ENCODE peak calls at places on chromosomes 5 and 9, in four cellular contexts. A, E, F and I are unnamed samples.

GRCh38 chr9:125561497-125562148 is 145.4 kb downstream of the MAPKAP1 start:
- DNase-seq in A (no peak), E (no peak), F (no peak), I (no peak)

GRCh38 chr9:33433871-33434270 is 13.5 kb downstream of the AQP3 start:
- DNase-seq in A (no peak), E (no peak), F (no peak), I (no peak)

GRCh38 chr9:113808391-113809191 is 67.5 kb upstream of the ZNF618 start:
- DNase-seq in A (peak), E (peak), F (no peak), I (peak)

GRCh38 chr9:137703842-137704508 is 85.2 kb downstream of the EHMT1 start:
- DNase-seq in A (no peak), E (no peak), F (no peak), I (no peak)

GRCh38 chr5:171562822-171563221 is 143.4 kb downstream of the FGF18 start:
- DNase-seq in A (no peak), E (no peak), F (no peak), I (no peak)

GRCh38 chr9:133718533-133719315 is 19.4 kb downstream of the SARDH start:
- DNase-seq in A (no peak), E (peak), F (no peak), I (no peak)

GRCh38 chr5:168472329-168472728 is 13.9 kb upstream of the RARS1 start:
- DNase-seq in A (peak), E (no peak), F (no peak), I (no peak)

GRCh38 chr5:92944903-92945629 is 636.0 kb downstream of the NR2F1-AS1 start:
- DNase-seq in A (peak), E (no peak), F (no peak), I (no peak)

GRCh38 chr5:14809369-14810144 is 62.0 kb downstream of the ANKH start:
- DNase-seq in A (peak), E (no peak), F (peak), I (peak)

GRCh38 chr5:116084231-116084630 is 594 bp upstream of the COMMD10 start:
- DNase-seq in A (no peak), E (peak), F (no peak), I (no peak)

GRCh38 chr9:14836885-14837284 is 73.3 kb downstream of the FREM1 start:
- DNase-seq in A (no peak), E (no peak), F (no peak), I (no peak)

GRCh38 chr5:173866249-173867172 is 21.6 kb upstream of the CPEB4 start:
- DNase-seq in A (no peak), E (no peak), F (peak), I (peak)

GRCh38 chr5:18244309-18244708 is 610.0 kb downstream of the TAF11L14 start:
- DNase-seq in A (no peak), E (no peak), F (no peak), I (no peak)

GRCh38 chr9:13139641-13140171 is 139.8 kb downstream of the MPDZ start:
- DNase-seq in A (peak), E (no peak), F (no peak), I (no peak)

GRCh38 chr5:10635257-10635860 is 71.5 kb downstream of the ANKRD33B start:
- DNase-seq in A (no peak), E (no peak), F (no peak), I (no peak)

GRCh38 chr5:60993425-60993824 is 48.4 kb downstream of the NDUFAF2 start:
- DNase-seq in A (no peak), E (no peak), F (no peak), I (no peak)

GRCh38 chr9:91734371-91734981 is 215.6 kb downstream of the ROR2 start:
- DNase-seq in A (no peak), E (peak), F (peak), I (peak)

GRCh38 chr5:66498791-66499207 is 97.4 kb upstream of the MAST4 start:
- DNase-seq in A (no peak), E (no peak), F (no peak), I (no peak)

GRCh38 chr5:108016101-108016500 is 345.4 kb upstream of the EFNA5 start:
- DNase-seq in A (no peak), E (no peak), F (no peak), I (no peak)

GRCh38 chr5:42495908-42496307 is 72.7 kb downstream of the GHR start:
- DNase-seq in A (no peak), E (no peak), F (no peak), I (no peak)

GRCh38 chr9:6354072-6354686 is 26.0 kb downstream of the TPD52L3 start:
- DNase-seq in A (peak), E (no peak), F (no peak), I (no peak)

GRCh38 chr9:74497750-74498615 is 848 bp downstream of the RORB start:
- DNase-seq in A (no peak), E (no peak), F (peak), I (peak)

GRCh38 chr9:94817291-94818195 is 91.0 kb downstream of the AOPEP start:
- DNase-seq in A (no peak), E (no peak), F (no peak), I (no peak)

GRCh38 chr5:9519537-9519936 is 26.3 kb downstream of the SEMA5A start:
- DNase-seq in A (no peak), E (peak), F (no peak), I (no peak)

GRCh38 chr5:110612778-110613396 is 113.6 kb downstream of the TMEM232 start:
- DNase-seq in A (no peak), E (no peak), F (no peak), I (no peak)

GRCh38 chr5:53671447-53671846 is 111.0 kb downstream of the NDUFS4 start:
- DNase-seq in A (no peak), E (no peak), F (no peak), I (no peak)

GRCh38 chr9:129885018-129885669 is 49.9 kb downstream of the USP20 start:
- DNase-seq in A (no peak), E (peak), F (peak), I (no peak)

GRCh38 chr5:142722896-142723295 is 37.0 kb upstream of the FGF1 start:
- DNase-seq in A (no peak), E (no peak), F (no peak), I (no peak)

GRCh38 chr5:142719836-142720330 is 34.0 kb upstream of the FGF1 start:
- DNase-seq in A (no peak), E (no peak), F (no peak), I (no peak)

GRCh38 chr5:142722146-142722545 is 36.3 kb upstream of the FGF1 start:
- DNase-seq in A (no peak), E (no peak), F (no peak), I (no peak)

GRCh38 chr5:142717582-142718215 is 31.8 kb upstream of the FGF1 start:
- DNase-seq in A (peak), E (no peak), F (no peak), I (no peak)

GRCh38 chr5:142720561-142721275 is 34.8 kb upstream of the FGF1 start:
- DNase-seq in A (no peak), E (no peak), F (peak), I (peak)
- TF ChIP-seq CTCF in A (no peak), E (no peak), F (no peak), I (no peak)

DNA sequence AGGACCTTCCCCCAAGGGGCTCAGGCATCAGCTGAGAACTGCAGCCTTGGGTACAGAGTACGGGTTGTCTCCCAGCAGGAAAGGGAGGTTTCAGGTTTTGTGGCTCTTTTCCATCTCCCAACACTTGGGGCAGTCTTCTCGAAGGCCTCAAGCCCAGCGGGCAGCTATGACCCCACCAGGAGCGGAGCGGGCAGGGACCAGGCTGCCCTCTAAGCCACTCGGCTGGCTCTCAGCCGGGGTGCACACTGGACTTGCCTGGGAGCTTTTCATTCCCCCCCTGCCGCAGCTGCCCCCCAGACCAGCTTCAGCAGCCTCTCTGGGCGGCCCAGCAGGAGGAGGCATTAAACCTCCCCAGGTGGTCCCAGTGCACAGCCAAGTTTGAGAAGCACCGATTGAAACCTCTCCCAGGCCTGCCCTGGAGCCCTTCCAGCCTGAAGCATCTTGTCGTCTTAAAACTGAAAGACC is 20.8 kb downstream of the NTNG2 start:
- DNase-seq in A (no peak), E (no peak), F (no peak), I (no peak)
- H3K27ac ChIP-seq in A (no peak), E (no peak), F (no peak), I (peak)

GRCh38 chr5:17172801-17173200 is 44.6 kb upstream of the BASP1 start:
- DNase-seq in A (no peak), E (no peak), F (no peak), I (no peak)
- TF ChIP-seq CTCF in A (no peak), E (no peak), F (no peak), I (no peak)

GRCh38 chr9:127133739-127134167 is 11.3 kb upstream of the ANGPTL2 start:
- DNase-seq in A (peak), E (peak), F (no peak), I (peak)

GRCh38 chr9:127132921-127133647 is 10.6 kb upstream of the ANGPTL2 start:
- DNase-seq in A (no peak), E (peak), F (peak), I (no peak)

GRCh38 chr9:127131871-127132270 is 9.4 kb upstream of the ANGPTL2 start:
- DNase-seq in A (peak), E (peak), F (no peak), I (no peak)

GRCh38 chr9:127130661-127131538 is 8.5 kb upstream of the ANGPTL2 start:
- DNase-seq in A (peak), E (peak), F (peak), I (peak)

GRCh38 chr9:127132375-127132774 is 9.9 kb upstream of the ANGPTL2 start:
- DNase-seq in A (no peak), E (peak), F (no peak), I (no peak)
- H3K27ac ChIP-seq in A (peak), E (no peak), F (peak), I (peak)

DNA sequence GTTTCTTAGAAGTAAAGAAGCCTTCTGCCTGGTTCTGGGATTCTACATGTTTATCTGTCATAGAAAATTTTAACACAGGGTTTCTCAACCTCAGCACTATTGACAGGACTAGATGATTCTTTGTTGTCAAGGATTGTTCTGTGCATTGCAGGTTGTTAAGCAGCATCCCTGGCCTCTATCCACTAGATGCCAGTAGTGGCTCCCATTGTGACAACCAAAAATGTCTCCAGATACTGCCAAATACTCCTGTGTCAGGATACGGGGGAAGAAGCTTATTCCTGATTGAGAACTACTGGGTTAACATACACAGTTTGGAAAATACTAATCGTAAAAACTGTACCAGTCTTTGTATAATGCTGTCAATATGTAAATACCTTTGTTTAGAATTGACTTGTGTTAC is 167.1 kb downstream of the NIPBL start:
- DNase-seq in A (no peak), E (no peak), F (no peak), I (no peak)
- TF ChIP-seq CTCF in A (no peak), E (no peak), F (no peak), I (no peak)

GRCh38 chr5:177095088-177095669 is 8.5 kb downstream of the FGFR4 start:
- DNase-seq in A (no peak), E (peak), F (no peak), I (no peak)

GRCh38 chr5:177098103-177098771 is 11.5 kb downstream of the FGFR4 start:
- DNase-seq in A (no peak), E (peak), F (no peak), I (peak)

GRCh38 chr5:177098772-177099152 is 12.0 kb downstream of the FGFR4 start:
- DNase-seq in A (no peak), E (no peak), F (no peak), I (no peak)

GRCh38 chr5:177096162-177097015 is 9.7 kb downstream of the FGFR4 start:
- DNase-seq in A (no peak), E (no peak), F (no peak), I (no peak)

GRCh38 chr5:177097016-177097985 is 10.6 kb downstream of the FGFR4 start:
- DNase-seq in A (no peak), E (no peak), F (no peak), I (no peak)
- H3K27ac ChIP-seq in A (no peak), E (no peak), F (no peak), I (no peak)

DNA sequence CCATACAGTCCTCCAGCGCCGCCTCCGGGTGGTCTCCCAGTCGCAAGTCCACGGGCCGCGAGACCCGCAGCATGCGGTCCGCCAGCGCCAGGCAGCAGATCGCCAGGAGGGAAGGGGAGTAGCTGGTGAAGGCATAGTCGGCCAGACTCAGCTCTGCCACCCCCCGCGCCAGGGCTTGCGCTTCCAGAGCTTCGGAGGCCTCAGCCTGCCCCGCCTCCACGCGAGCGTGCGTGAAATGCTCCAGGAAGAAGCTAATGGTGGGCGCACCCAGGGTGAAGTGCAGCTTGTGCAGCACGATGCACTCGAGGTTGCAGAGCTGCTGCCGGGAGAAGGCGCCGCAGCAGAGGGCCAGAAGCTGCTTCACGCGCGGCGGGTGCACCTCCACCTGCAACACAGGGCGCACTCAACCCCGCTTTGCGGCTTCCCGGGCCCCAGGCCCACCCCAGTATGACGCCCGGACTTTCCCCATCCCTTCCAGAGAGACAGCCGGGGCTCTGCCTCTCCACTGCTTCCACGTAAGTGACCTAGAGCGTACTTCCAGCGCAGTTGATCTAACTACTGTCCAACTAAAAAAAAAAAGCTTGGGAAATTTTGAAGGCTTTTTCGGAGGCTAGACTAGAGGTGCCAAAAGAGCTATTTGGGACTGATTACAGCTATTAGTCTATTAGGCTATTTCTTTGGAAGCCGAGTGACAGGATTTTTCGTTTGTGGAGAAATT is 1.8 kb downstream of the CCNO start:
- DNase-seq in A (no peak), E (peak), F (peak), I (no peak)
- TF ChIP-seq CTCF in A (no peak), E (no peak), F (no peak), I (no peak)